ENCODE peak calls at places on chromosomes 7 and 10, in five cellular contexts. C is IMR-90; M is WERI-Rb-1; T is CD8-positive, alpha-beta T cell; Y is psoas muscle. B is an unnamed sample. For H3K9me3, the result is how much of the 10 kb centered on the place peaks cover.

GRCh38 chr7:92732451-92733036 is 103.8 kb downstream of the CDK6 start:
- DNase-seq in C (no peak), M (no peak), T (no peak), Y (no peak), B (no peak)

GRCh38 chr10:47376522-47377220 is 7.4 kb downstream of the ZNF488 start:
- DNase-seq in C (no peak), M (no peak), T (no peak), Y (peak), B (no peak)

GRCh38 chr10:116669080-116669479 is 48.3 kb downstream of the PNLIPRP2 start:
- DNase-seq in C (peak), M (no peak), T (no peak), Y (no peak), B (no peak)

GRCh38 chr7:148209643-148210042 is 380.9 kb upstream of the C7orf33 start:
- DNase-seq in C (no peak), M (no peak), T (no peak), Y (no peak), B (no peak)

GRCh38 chr7:103094102-103094501 is 19.2 kb downstream of the ARMC10 start:
- DNase-seq in C (no peak), M (no peak), T (no peak), Y (no peak), B (no peak)

GRCh38 chr10:43138757-43139241 is 554 bp downstream of the CSGALNACT2 start:
- DNase-seq in C (peak), M (peak), T (peak), Y (no peak), B (no peak)

GRCh38 chr10:103845983-103846382 is 9.4 kb downstream of the SH3PXD2A start:
- DNase-seq in C (no peak), M (no peak), T (no peak), Y (peak), B (peak)

GRCh38 chr7:91915401-91916067 is 25.1 kb upstream of the AKAP9 start:
- DNase-seq in C (peak), M (no peak), T (no peak), Y (no peak), B (no peak)

GRCh38 chr7:50342616-50343114 is 38.1 kb downstream of the IKZF1 start:
- DNase-seq in C (no peak), M (no peak), T (no peak), Y (no peak), B (no peak)

GRCh38 chr10:14949291-14949690 is 4.6 kb downstream of the DCLRE1C start:
- DNase-seq in C (no peak), M (no peak), T (no peak), Y (no peak), B (no peak)

GRCh38 chr10:11097686-11098085 is 80.0 kb downstream of the CELF2 start:
- DNase-seq in C (no peak), M (no peak), T (no peak), Y (no peak), B (no peak)

GRCh38 chr10:61140765-61141392 is 196.9 kb upstream of the RHOBTB1 start:
- DNase-seq in C (peak), M (no peak), T (no peak), Y (no peak), B (peak)

GRCh38 chr7:138001529-138002095 is at the start of gene CREB3L2:
- DNase-seq in C (peak), M (peak), T (peak), Y (no peak), B (peak)

GRCh38 chr10:98267894-98268693 is at the start of gene LOXL4:
- DNase-seq in C (no peak), M (peak), T (no peak), Y (peak), B (peak)

GRCh38 chr7:134855467-134855866 is 76.0 kb downstream of the CALD1 start:
- DNase-seq in C (no peak), M (no peak), T (no peak), Y (no peak), B (peak)

GRCh38 chr7:55054252-55054651 is 35.4 kb downstream of the EGFR start:
- DNase-seq in C (no peak), M (no peak), T (no peak), Y (no peak), B (no peak)

GRCh38 chr10:97522071-97522470 is 23.3 kb downstream of the UBTD1 start:
- DNase-seq in C (no peak), M (no peak), T (no peak), Y (no peak), B (no peak)

GRCh38 chr10:71083457-71083975 is 128.9 kb upstream of the UNC5B start:
- DNase-seq in C (no peak), M (peak), T (no peak), Y (no peak), B (no peak)

GRCh38 chr7:80047032-80047431 is 87.6 kb upstream of the GNAI1 start:
- DNase-seq in C (peak), M (no peak), T (no peak), Y (no peak), B (no peak)

GRCh38 chr7:29771081-29771832 is 35.1 kb upstream of the WIPF3 start:
- DNase-seq in C (no peak), M (no peak), T (no peak), Y (no peak), B (peak)

GRCh38 chr7:39085590-39086049 is 107.9 kb downstream of the POU6F2 start:
- DNase-seq in C (no peak), M (no peak), T (no peak), Y (no peak), B (peak)

GRCh38 chr7:22854158-22855048 is 31.8 kb upstream of the TOMM7 start:
- DNase-seq in C (peak), M (no peak), T (no peak), Y (peak), B (peak)

GRCh38 chr7:74554178-74554577 is 100.5 kb downstream of the GTF2IRD1 start:
- DNase-seq in C (no peak), M (no peak), T (no peak), Y (no peak), B (no peak)

GRCh38 chr7:149595541-149595940 is 97.9 kb upstream of the ZNF746 start:
- DNase-seq in C (no peak), M (no peak), T (no peak), Y (no peak), B (no peak)

GRCh38 chr7:107934991-107935770 is 44.2 kb downstream of the DLD start:
- DNase-seq in C (peak), M (no peak), T (no peak), Y (no peak), B (no peak)

GRCh38 chr10:129417882-129418281 is 49.2 kb upstream of the MGMT start:
- DNase-seq in C (no peak), M (no peak), T (no peak), Y (no peak), B (no peak)

GRCh38 chr7:45888185-45888992 is at the start of gene IGFBP1:
- DNase-seq in C (peak), M (peak), T (no peak), Y (no peak), B (no peak)

GRCh38 chr10:71633935-71634334 is 85.6 kb downstream of the C10orf105 start:
- DNase-seq in C (no peak), M (no peak), T (no peak), Y (no peak), B (no peak)

GRCh38 chr7:32582036-32582435 is 86.7 kb downstream of the AVL9 start:
- DNase-seq in C (peak), M (no peak), T (no peak), Y (no peak), B (no peak)

GRCh38 chr7:98223898-98224700 is 12.9 kb downstream of the BHLHA15 start:
- DNase-seq in C (no peak), M (no peak), T (no peak), Y (no peak), B (peak)

GRCh38 chr10:125871341-125871740 is 9.8 kb downstream of the DHX32 start:
- DNase-seq in C (peak), M (no peak), T (no peak), Y (no peak), B (no peak)

GRCh38 chr7:70072220-70072619 is 473.9 kb downstream of the AUTS2 start:
- DNase-seq in C (peak), M (peak), T (no peak), Y (no peak), B (no peak)

GRCh38 chr10:68179016-68179415 is 52.9 kb downstream of the ATOH7 start:
- DNase-seq in C (no peak), M (no peak), T (no peak), Y (no peak), B (no peak)

GRCh38 chr10:59625842-59626522 is 83.7 kb downstream of the SLC16A9 start:
- DNase-seq in C (peak), M (peak), T (no peak), Y (no peak), B (no peak)

GRCh38 chr10:4191354-4191753 is 406.3 kb upstream of the KLF6 start:
- DNase-seq in C (no peak), M (no peak), T (no peak), Y (no peak), B (no peak)

GRCh38 chr10:688621-689426 is 644 bp downstream of the DIP2C start:
- DNase-seq in C (peak), M (peak), T (no peak), Y (peak), B (peak)

GRCh38 chr7:102432476-102433318 is 678 bp upstream of the ORAI2 start:
- DNase-seq in C (no peak), M (peak), T (no peak), Y (no peak), B (no peak)

GRCh38 chr7:123748171-123748733 is 551 bp downstream of the WASL start:
- DNase-seq in C (peak), M (peak), T (no peak), Y (peak), B (peak)

GRCh38 chr10:79403441-79404230 is 41.8 kb downstream of the ZCCHC24 start:
- DNase-seq in C (no peak), M (no peak), T (no peak), Y (peak), B (peak)
- H3K27ac ChIP-seq in C (peak), M (no peak), T (no peak), Y (peak), B (peak)

GRCh38 chr10:18565006-18565405 is 86.4 kb downstream of the NSUN6 start:
- DNase-seq in C (no peak), M (no peak), T (no peak), Y (no peak), B (no peak)
- H3K9me3 ChIP-seq in C (under half), M (under half), T (under half), Y (under half), B (under half)

GRCh38 chr10:122565766-122566206 is 5.2 kb downstream of the DMBT1 start:
- DNase-seq in C (peak), M (peak), T (peak), Y (peak), B (peak)
- H3K4me3 ChIP-seq in C (no peak), M (peak), T (no peak), Y (peak), B (no peak)

GRCh38 chr10:123863189-123863580 is 28.4 kb downstream of the CPXM2 start:
- DNase-seq in C (no peak), M (no peak), T (no peak), Y (no peak), B (no peak)
- H3K27ac ChIP-seq in C (no peak), M (no peak), T (no peak), Y (no peak), B (no peak)

GRCh38 chr7:146146866-146147265 is 30.3 kb downstream of the CNTNAP2 start:
- DNase-seq in C (no peak), M (no peak), T (no peak), Y (no peak), B (no peak)
- H3K9me3 ChIP-seq in C (under half), M (under half), T (under half), Y (under half), B (under half)

GRCh38 chr7:5218564-5219360 is 28.7 kb downstream of the WIPI2 start:
- DNase-seq in C (no peak), M (no peak), T (no peak), Y (no peak), B (peak)
- H3K4me3 ChIP-seq in C (no peak), M (no peak), T (no peak), Y (no peak), B (no peak)

GRCh38 chr10:120996456-120997053 is 145.4 kb downstream of the WDR11 start:
- DNase-seq in C (no peak), M (no peak), T (no peak), Y (no peak), B (no peak)

GRCh38 chr10:120998251-120998650 is 147.1 kb downstream of the WDR11 start:
- DNase-seq in C (no peak), M (no peak), T (no peak), Y (no peak), B (no peak)

GRCh38 chr10:120997313-120998102 is 146.3 kb downstream of the WDR11 start:
- DNase-seq in C (no peak), M (no peak), T (no peak), Y (no peak), B (no peak)

GRCh38 chr10:120999868-121000267 is 148.7 kb downstream of the WDR11 start:
- DNase-seq in C (no peak), M (no peak), T (no peak), Y (no peak), B (no peak)

GRCh38 chr10:120998782-120999285 is 147.7 kb downstream of the WDR11 start:
- DNase-seq in C (no peak), M (no peak), T (no peak), Y (no peak), B (no peak)
- H3K27ac ChIP-seq in C (no peak), M (no peak), T (no peak), Y (no peak), B (no peak)